ENCODE peak calls at places on chromosome 13, in seven cellular contexts. Y is endothelial cell of umbilical vein, W is A549, C is brain microvascular endothelial cell, H is heart right ventricle, S is spleen, X is tibial artery. D is an unnamed sample.

GRCh38 chr13:77522444-77522843 is 13.1 kb upstream of the SCEL start:
- DNase-seq in X (no peak), H (no peak), Y (no peak), W (no peak), S (no peak), C (no peak), D (no peak)

GRCh38 chr13:29266261-29266660 is 329.2 kb downstream of the SLC7A1 start:
- DNase-seq in Y (no peak), H (no peak), C (no peak), X (no peak), S (no peak), W (no peak), D (no peak)

GRCh38 chr13:107421028-107421427 is 794.3 kb downstream of the LIG4 start:
- DNase-seq in Y (peak), H (no peak), W (no peak), X (no peak), C (peak), S (no peak), D (peak)

GRCh38 chr13:81713201-81713600 is 1372.3 kb upstream of the SPRY2 start:
- DNase-seq in S (no peak), C (no peak), H (no peak), W (no peak), X (no peak), Y (no peak), D (no peak)

GRCh38 chr13:57933606-57934005 is 302.1 kb downstream of the PCDH17 start:
- DNase-seq in H (no peak), S (no peak), X (no peak), W (no peak), Y (peak), C (no peak), D (no peak)

GRCh38 chr13:106318941-106319411 is 216.5 kb downstream of the EFNB2 start:
- DNase-seq in H (no peak), X (no peak), W (peak), C (peak), Y (peak), S (no peak), D (peak)

GRCh38 chr13:68027311-68027710 is 797.2 kb upstream of the PCDH9 start:
- DNase-seq in W (no peak), C (no peak), H (no peak), Y (no peak), S (no peak), X (no peak), D (no peak)

GRCh38 chr13:91520952-91521351 is 122.5 kb downstream of the GPC5 start:
- DNase-seq in C (no peak), S (no peak), H (no peak), W (no peak), X (no peak), Y (no peak), D (no peak)

GRCh38 chr13:30143671-30144400 is 163.5 kb downstream of the KATNAL1 start:
- DNase-seq in X (no peak), C (peak), Y (no peak), H (no peak), W (no peak), S (no peak), D (peak)

GRCh38 chr13:20489185-20489820 is 36.4 kb downstream of the CRYL1 start:
- DNase-seq in C (peak), S (no peak), Y (no peak), X (no peak), H (no peak), W (no peak), D (no peak)

GRCh38 chr13:39976481-39976880 is 321.0 kb downstream of the COG6 start:
- DNase-seq in W (no peak), H (no peak), S (no peak), X (no peak), C (no peak), Y (no peak), D (no peak)

GRCh38 chr13:75365724-75366173 is 116.2 kb downstream of the TBC1D4 start:
- DNase-seq in C (peak), W (peak), S (no peak), Y (peak), X (no peak), H (no peak), D (peak)

GRCh38 chr13:100707818-100708740 is 33.5 kb upstream of the TMTC4 start:
- DNase-seq in C (no peak), S (no peak), X (no peak), H (no peak), Y (no peak), W (no peak), D (peak)

GRCh38 chr13:95644611-95645052 is at the start of gene DZIP1:
- DNase-seq in W (peak), C (peak), S (peak), Y (peak), H (peak), X (peak), D (peak)

GRCh38 chr13:47639716-47640447 is 361.2 kb downstream of the SUCLA2 start:
- DNase-seq in Y (no peak), S (no peak), X (no peak), C (no peak), W (no peak), H (no peak), D (no peak)

GRCh38 chr13:22232186-22232585 is 561.3 kb downstream of the FGF9 start:
- DNase-seq in C (no peak), S (no peak), W (no peak), H (no peak), X (no peak), Y (no peak), D (no peak)

GRCh38 chr13:45468676-45469075 is 3.9 kb downstream of the COG3 start:
- DNase-seq in X (no peak), S (no peak), W (no peak), C (no peak), H (no peak), Y (no peak), D (no peak)

GRCh38 chr13:45472171-45472705 is 7.5 kb downstream of the COG3 start:
- DNase-seq in X (no peak), H (no peak), Y (no peak), W (no peak), S (no peak), C (no peak), D (no peak)

GRCh38 chr13:45474584-45475454 is 10.1 kb downstream of the COG3 start:
- DNase-seq in C (no peak), H (no peak), Y (no peak), S (no peak), X (no peak), W (no peak), D (no peak)

DNA sequence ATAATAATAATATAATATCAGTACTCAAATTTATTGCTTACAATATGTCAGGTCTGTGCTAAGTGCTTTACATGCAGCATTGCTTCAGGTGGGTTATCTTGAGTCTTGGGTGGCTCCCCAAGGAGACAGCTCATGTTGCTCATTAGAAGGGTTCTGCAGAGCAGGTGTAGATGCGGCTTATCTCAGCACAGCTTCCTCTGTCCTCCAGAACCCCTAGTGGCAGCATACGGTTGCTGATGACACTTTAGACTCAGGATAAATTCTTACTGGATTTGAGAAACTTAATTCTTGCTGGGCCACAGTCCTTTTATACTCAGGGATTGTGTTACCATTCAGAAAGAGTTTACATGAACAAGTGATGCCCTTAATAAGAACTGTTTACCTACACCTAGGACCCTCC is 8.9 kb downstream of the COG3 start:
- DNase-seq in H (no peak), X (no peak), C (peak), W (no peak), S (no peak), Y (no peak), D (no peak)
- TF ChIP-seq CTCF in H (no peak), X (no peak), C (peak), W (no peak), S (no peak), Y (no peak), D (no peak)

GRCh38 chr13:50527612-50528509 is 315.6 kb downstream of the DLEU7 start:
- DNase-seq in Y (no peak), S (no peak), W (no peak), H (no peak), C (no peak), X (no peak), D (no peak)

GRCh38 chr13:50526771-50527567 is 316.5 kb downstream of the DLEU7 start:
- DNase-seq in S (no peak), C (no peak), Y (no peak), W (no peak), H (no peak), X (peak), D (no peak)

GRCh38 chr13:50524540-50524939 is 319.0 kb downstream of the DLEU7 start:
- DNase-seq in C (no peak), W (no peak), H (no peak), S (no peak), X (no peak), Y (no peak), D (no peak)

GRCh38 chr13:50531917-50532899 is 311.3 kb downstream of the DLEU7 start:
- DNase-seq in H (no peak), S (no peak), W (no peak), X (no peak), Y (peak), C (peak), D (peak)

DNA sequence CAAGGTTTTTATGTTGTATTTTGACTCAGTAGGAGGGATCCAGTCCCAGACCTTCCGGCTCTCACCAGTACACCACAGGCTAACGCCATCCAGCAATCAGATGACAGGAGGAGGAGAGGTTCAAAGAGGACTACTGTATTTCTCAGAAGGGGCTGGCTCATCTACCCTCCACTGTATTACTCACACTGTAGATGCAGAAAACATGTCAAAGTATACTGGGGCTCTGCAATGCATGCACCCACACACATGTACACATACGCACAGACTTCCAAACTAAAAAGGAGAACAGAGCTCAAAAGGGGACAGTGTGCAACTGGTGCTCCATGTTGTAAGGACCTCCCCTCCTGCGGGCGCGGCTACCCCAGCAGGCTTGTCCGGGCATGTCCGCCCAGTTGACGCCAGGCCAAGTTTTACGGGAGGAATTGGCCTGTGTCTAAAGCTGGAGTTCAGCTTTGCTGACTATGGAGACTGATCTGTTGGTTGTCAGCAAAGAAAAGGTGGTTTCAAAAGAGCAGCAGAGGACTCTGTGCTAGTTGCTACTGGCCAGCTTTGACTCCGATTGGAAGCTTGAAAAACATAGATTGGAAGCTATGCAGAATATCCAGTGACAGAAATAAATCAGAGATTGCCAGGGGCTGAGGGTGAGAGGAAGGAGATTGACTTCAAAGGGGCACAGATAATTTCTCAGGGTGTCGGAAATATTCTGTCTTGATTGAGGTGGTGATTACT is 314.2 kb downstream of the DLEU7 start:
- DNase-seq in S (peak), H (peak), C (peak), W (no peak), X (peak), Y (peak), D (peak)
- H3K4me3 ChIP-seq in S (no peak), H (no peak), C (peak), W (no peak), X (peak), Y (no peak), D (peak)

GRCh38 chr13:112213467-112214245 is 146.7 kb downstream of the SOX1 start:
- DNase-seq in W (no peak), X (no peak), H (no peak), C (no peak), S (no peak), Y (no peak), D (no peak)
- TF ChIP-seq CTCF in W (no peak), X (no peak), H (no peak), C (no peak), S (no peak), Y (no peak), D (no peak)

GRCh38 chr13:113819731-113820715 is 43.9 kb downstream of the GAS6 start:
- DNase-seq in S (peak), W (no peak), Y (no peak), C (no peak), H (no peak), X (no peak), D (no peak)

GRCh38 chr13:113819341-113819730 is 44.5 kb downstream of the GAS6 start:
- DNase-seq in H (no peak), W (no peak), S (no peak), X (no peak), C (no peak), Y (no peak), D (no peak)

GRCh38 chr13:113822266-113822665 is 41.6 kb downstream of the GAS6 start:
- DNase-seq in X (no peak), H (no peak), W (no peak), S (no peak), C (no peak), Y (no peak), D (no peak)

GRCh38 chr13:113821847-113822246 is 42.0 kb downstream of the GAS6 start:
- DNase-seq in C (no peak), X (no peak), H (no peak), W (no peak), Y (no peak), S (no peak), D (no peak)

DNA sequence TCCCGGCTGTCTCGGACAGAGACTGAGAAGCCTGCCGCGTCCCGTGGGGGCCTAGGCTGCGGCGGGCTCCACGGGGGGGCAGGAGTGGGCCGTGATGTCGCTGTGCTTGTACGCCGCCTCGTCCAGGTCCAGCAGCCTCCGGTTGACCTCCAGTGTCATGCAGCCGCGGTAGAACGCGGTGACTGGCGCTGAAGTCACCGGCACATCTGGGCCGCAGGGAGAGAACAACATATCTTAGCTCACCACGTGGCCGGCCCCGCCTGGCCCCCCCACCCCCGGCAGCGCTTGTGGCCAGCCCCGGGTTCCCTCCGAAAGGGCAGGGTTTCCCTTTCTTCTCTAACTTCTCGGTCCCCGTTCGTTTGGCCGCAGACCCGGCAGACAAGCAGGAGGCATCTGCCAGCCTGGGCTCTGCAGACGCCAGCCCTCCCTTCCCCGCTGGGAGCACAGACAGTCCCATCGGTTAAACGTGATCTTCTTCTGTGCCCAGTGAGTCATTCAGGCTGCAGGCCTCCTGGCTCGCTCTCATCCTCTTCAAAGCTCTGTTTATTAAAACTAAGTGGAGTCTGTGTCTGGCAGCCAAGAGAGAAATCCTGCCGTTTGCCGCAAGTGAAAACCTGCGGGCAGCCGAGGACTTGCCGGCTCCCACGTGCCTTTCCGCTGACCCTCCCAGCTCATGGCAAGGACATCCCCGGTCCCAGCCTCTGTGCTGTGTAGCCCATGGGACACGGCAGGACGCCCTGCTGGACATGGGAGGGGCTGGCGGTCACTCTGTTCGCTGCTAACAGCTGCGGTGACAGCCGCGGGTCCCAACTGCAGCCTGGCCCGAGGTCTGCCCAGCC is 42.8 kb downstream of the GAS6 start:
- DNase-seq in Y (peak), H (peak), X (peak), C (peak), S (peak), W (peak), D (peak)
- H3K4me3 ChIP-seq in Y (no peak), H (peak), X (peak), C (peak), S (no peak), W (no peak), D (peak)

GRCh38 chr13:41107584-41108014 is 25.0 kb downstream of the KBTBD6 start:
- DNase-seq in S (no peak), H (no peak), W (no peak), C (no peak), X (no peak), Y (no peak), D (no peak)
- TF ChIP-seq CTCF in S (no peak), H (no peak), W (no peak), C (no peak), X (no peak), Y (no peak), D (no peak)

DNA sequence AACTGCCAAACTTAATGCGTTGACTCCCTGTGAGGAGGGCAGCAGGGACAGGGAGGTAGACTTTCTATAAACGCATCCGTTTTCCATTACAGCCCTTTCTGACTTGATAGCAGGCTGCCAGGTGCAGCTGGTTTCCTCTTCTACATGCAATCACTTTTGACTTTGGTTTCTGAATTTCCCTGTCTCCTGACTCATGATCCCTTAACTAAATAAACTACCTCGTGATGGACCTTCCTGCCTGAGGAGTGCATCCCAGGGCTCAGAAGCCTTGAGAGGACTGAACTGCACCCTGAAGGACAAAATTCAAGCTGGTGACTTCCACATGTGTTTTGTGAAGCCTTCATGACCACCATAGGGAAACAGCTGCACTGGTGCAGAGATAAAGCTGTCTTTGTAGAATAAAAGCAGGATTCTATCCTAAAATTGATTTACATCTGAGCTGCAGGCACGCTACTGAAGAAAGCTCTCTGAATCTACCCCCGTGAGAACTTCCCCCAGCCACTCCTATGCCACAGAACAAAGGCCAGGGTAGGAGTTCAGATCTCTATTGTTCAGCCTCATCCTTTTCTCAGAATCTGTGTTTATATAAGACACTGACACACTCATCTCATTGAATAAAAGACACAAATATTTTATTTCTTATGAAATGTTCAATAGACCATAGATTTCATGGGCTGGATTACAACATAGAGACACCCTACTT is 192.4 kb downstream of the DLEU7 start:
- DNase-seq in S (no peak), X (no peak), W (no peak), C (peak), H (no peak), Y (peak), D (peak)
- H3K4me3 ChIP-seq in S (no peak), X (no peak), W (no peak), C (no peak), H (no peak), Y (no peak), D (no peak)

DNA sequence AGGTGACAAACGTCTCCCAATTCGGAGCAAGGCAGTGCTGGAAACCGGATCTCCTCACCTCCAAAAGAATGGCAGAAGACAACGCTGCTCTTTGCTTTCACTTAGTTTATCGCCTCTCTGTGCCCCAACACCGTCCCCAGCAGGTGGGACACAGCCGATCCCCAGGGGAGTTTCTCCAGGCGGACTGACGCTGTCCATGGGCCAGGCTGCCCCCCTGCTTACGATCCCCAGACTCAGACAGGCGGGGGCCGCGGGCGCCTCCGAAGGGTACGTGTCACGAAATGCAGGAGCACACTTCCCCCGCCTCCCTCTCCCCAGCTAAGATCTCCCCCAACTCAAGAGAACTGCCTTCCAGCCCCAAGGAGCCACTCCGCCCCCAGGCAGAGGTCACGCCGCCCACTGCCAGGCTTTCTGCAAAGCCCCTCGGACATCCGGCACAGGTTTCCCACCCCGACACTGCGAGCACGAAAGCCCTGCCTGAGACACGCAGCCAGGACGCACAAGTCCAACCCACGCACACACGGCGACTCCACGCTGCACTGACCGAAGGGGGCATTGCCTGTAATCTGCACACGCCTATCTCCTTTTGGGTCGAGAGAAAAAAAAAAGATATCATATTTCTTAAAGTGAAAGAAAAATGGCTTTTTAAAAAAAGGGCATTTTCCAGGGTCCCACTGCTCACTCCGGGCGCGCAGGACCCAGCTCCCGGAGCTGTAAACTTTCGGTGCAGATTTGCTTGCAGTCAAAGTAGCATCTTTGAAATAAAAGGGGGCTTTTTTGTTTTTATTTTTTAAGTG is 1.9 kb downstream of the SPRY2 start:
- DNase-seq in C (peak), S (peak), Y (peak), W (no peak), H (peak), X (peak), D (peak)
- TF ChIP-seq CTCF in C (peak), S (no peak), Y (peak), W (peak), H (no peak), X (peak), D (peak)

DNA sequence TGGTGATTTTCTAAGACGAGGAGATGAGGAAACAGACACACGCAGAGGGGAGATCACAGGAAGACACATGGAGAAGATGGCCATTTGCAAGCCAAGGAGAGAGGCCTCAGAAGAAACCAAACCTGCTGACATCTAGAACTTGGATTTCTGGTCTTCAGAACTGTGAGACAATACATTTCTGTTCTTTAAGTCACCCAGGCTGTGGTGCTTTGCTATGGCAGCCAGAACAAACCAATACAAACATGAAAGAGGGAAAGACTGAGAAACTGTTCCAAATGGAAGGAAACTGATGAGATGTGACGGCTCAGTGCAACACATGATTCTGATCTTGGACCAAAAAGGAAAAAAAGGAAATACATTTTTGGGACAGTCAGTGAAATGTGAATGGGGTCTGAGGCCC is 30.1 kb upstream of the SACS start:
- DNase-seq in Y (no peak), S (no peak), X (no peak), C (peak), W (no peak), H (no peak), D (peak)
- H3K4me3 ChIP-seq in Y (no peak), S (no peak), X (no peak), C (no peak), W (no peak), H (no peak), D (no peak)